ENCODE peak calls at places on chromosomes 1 and 21, in seven cellular contexts. L, A, C, M, F, Y and R are unnamed samples.

GRCh38 chr1:201111672-201112071 is 554 bp downstream of the CACNA1S start:
- DNase-seq in F (no peak), A (no peak), Y (no peak), C (no peak), L (no peak), M (no peak), R (no peak)

GRCh38 chr21:40047993-40048730 is 180.9 kb downstream of the PCP4 start:
- DNase-seq in C (peak), A (no peak), M (no peak), Y (no peak), L (no peak), F (peak), R (no peak)

GRCh38 chr1:205963352-205963751 is 20.1 kb upstream of the SLC26A9 start:
- DNase-seq in L (no peak), Y (no peak), F (peak), C (no peak), M (peak), A (no peak), R (no peak)

GRCh38 chr1:116667577-116668105 is at the start of gene IGSF3:
- DNase-seq in A (peak), F (peak), L (no peak), C (peak), M (peak), Y (peak), R (peak)

GRCh38 chr1:55257958-55258357 is 42.8 kb upstream of the USP24 start:
- DNase-seq in C (no peak), M (no peak), F (no peak), A (peak), Y (no peak), L (no peak), R (no peak)

GRCh38 chr1:222335586-222335985 is 212.3 kb downstream of the HHIPL2 start:
- DNase-seq in A (no peak), F (no peak), M (no peak), L (no peak), Y (no peak), C (no peak), R (no peak)

GRCh38 chr1:247487057-247487456 is 29.2 kb upstream of the OR2B11 start:
- DNase-seq in F (peak), C (peak), Y (no peak), M (peak), L (no peak), A (peak), R (peak)

GRCh38 chr1:51664412-51665240 is 47.7 kb downstream of the OSBPL9 start:
- DNase-seq in A (no peak), Y (no peak), C (peak), M (no peak), F (peak), L (no peak), R (no peak)

GRCh38 chr1:25854554-25854953 is 4.7 kb downstream of the AUNIP start:
- DNase-seq in M (no peak), A (no peak), F (no peak), C (no peak), Y (no peak), L (no peak), R (peak)

GRCh38 chr1:96962807-96963206 is 241.2 kb downstream of the PTBP2 start:
- DNase-seq in F (no peak), C (peak), A (no peak), Y (no peak), M (peak), L (no peak), R (no peak)

GRCh38 chr1:244236101-244236500 is 185.0 kb downstream of the ZBTB18 start:
- DNase-seq in A (no peak), C (no peak), Y (no peak), F (no peak), L (no peak), M (no peak), R (no peak)

GRCh38 chr1:245605480-245606156 is 450.8 kb downstream of the KIF26B start:
- DNase-seq in M (peak), A (no peak), F (peak), L (peak), C (peak), Y (no peak), R (peak)

GRCh38 chr1:5926686-5927435 is 65.4 kb downstream of the NPHP4 start:
- DNase-seq in L (no peak), A (no peak), F (no peak), Y (no peak), C (no peak), M (no peak), R (no peak)

GRCh38 chr1:98355656-98356384 is 305.7 kb upstream of the SNX7 start:
- DNase-seq in Y (no peak), M (no peak), L (peak), F (peak), C (no peak), A (no peak), R (no peak)

GRCh38 chr21:45898781-45899180 is 82.8 kb upstream of the COL6A1 start:
- DNase-seq in Y (no peak), M (no peak), L (no peak), C (no peak), F (no peak), A (no peak), R (no peak)